ENCODE peak calls at places on chromosomes 16 and 17, in five cellular contexts. One of them, this sample, is unnamed.

GRCh38 chr16:14013571-14014283 is 57.4 kb upstream of the MRTFB start:
- DNase-seq in upper lobe of right lung: no peak
- DNase-seq in stimulated activated CD8-positive, alpha-beta memory T cell treated with anti-CD3 and anti-CD28 coated beads, Interleukin-4, amount 100 ng/mL, for 24 hours: no peak
- DNase-seq in NCI-H345: peak
- DNase-seq in activated naive CD4-positive, alpha-beta T cell: no peak
- DNase-seq in this sample: peak

GRCh38 chr16:81826523-81826922 is 47.4 kb downstream of the PLCG2 start:
- DNase-seq in upper lobe of right lung: no peak
- DNase-seq in stimulated activated CD8-positive, alpha-beta memory T cell treated with anti-CD3 and anti-CD28 coated beads, Interleukin-4, amount 100 ng/mL, for 24 hours: no peak
- DNase-seq in NCI-H345: no peak
- DNase-seq in activated naive CD4-positive, alpha-beta T cell: no peak
- DNase-seq in this sample: no peak

GRCh38 chr16:18932243-18932997 is 6.2 kb upstream of the SMG1 start:
- DNase-seq in upper lobe of right lung: no peak
- DNase-seq in stimulated activated CD8-positive, alpha-beta memory T cell treated with anti-CD3 and anti-CD28 coated beads, Interleukin-4, amount 100 ng/mL, for 24 hours: no peak
- DNase-seq in NCI-H345: no peak
- DNase-seq in activated naive CD4-positive, alpha-beta T cell: no peak
- DNase-seq in this sample: no peak

GRCh38 chr17:49210158-49211029 is at the start of the genes ABI3 and GNGT2:
- DNase-seq in upper lobe of right lung: no peak
- DNase-seq in stimulated activated CD8-positive, alpha-beta memory T cell treated with anti-CD3 and anti-CD28 coated beads, Interleukin-4, amount 100 ng/mL, for 24 hours: peak
- DNase-seq in NCI-H345: no peak
- DNase-seq in activated naive CD4-positive, alpha-beta T cell: peak
- DNase-seq in this sample: no peak

GRCh38 chr17:81090361-81091133 is 55.6 kb downstream of the BAIAP2 start:
- DNase-seq in upper lobe of right lung: peak
- DNase-seq in stimulated activated CD8-positive, alpha-beta memory T cell treated with anti-CD3 and anti-CD28 coated beads, Interleukin-4, amount 100 ng/mL, for 24 hours: no peak
- DNase-seq in NCI-H345: no peak
- DNase-seq in activated naive CD4-positive, alpha-beta T cell: peak
- DNase-seq in this sample: no peak

GRCh38 chr16:27149986-27150385 is 53.3 kb upstream of the KDM8 start:
- DNase-seq in upper lobe of right lung: no peak
- DNase-seq in stimulated activated CD8-positive, alpha-beta memory T cell treated with anti-CD3 and anti-CD28 coated beads, Interleukin-4, amount 100 ng/mL, for 24 hours: no peak
- DNase-seq in NCI-H345: no peak
- DNase-seq in activated naive CD4-positive, alpha-beta T cell: no peak
- DNase-seq in this sample: no peak

GRCh38 chr16:3650631-3651265 is 3.7 kb upstream of the DNASE1 start:
- DNase-seq in upper lobe of right lung: peak
- DNase-seq in stimulated activated CD8-positive, alpha-beta memory T cell treated with anti-CD3 and anti-CD28 coated beads, Interleukin-4, amount 100 ng/mL, for 24 hours: no peak
- DNase-seq in NCI-H345: no peak
- DNase-seq in activated naive CD4-positive, alpha-beta T cell: no peak
- DNase-seq in this sample: no peak

GRCh38 chr17:82120148-82120547 is 22.1 kb upstream of the FASN start:
- DNase-seq in upper lobe of right lung: no peak
- DNase-seq in stimulated activated CD8-positive, alpha-beta memory T cell treated with anti-CD3 and anti-CD28 coated beads, Interleukin-4, amount 100 ng/mL, for 24 hours: no peak
- DNase-seq in NCI-H345: no peak
- DNase-seq in activated naive CD4-positive, alpha-beta T cell: peak
- DNase-seq in this sample: no peak

GRCh38 chr17:80129006-80129565 is 17.8 kb downstream of the EIF4A3 start:
- DNase-seq in upper lobe of right lung: no peak
- DNase-seq in stimulated activated CD8-positive, alpha-beta memory T cell treated with anti-CD3 and anti-CD28 coated beads, Interleukin-4, amount 100 ng/mL, for 24 hours: no peak
- DNase-seq in NCI-H345: no peak
- DNase-seq in activated naive CD4-positive, alpha-beta T cell: no peak
- DNase-seq in this sample: peak

GRCh38 chr17:82281076-82281475 is 7.6 kb upstream of the CSNK1D start:
- DNase-seq in upper lobe of right lung: no peak
- DNase-seq in stimulated activated CD8-positive, alpha-beta memory T cell treated with anti-CD3 and anti-CD28 coated beads, Interleukin-4, amount 100 ng/mL, for 24 hours: no peak
- DNase-seq in NCI-H345: no peak
- DNase-seq in activated naive CD4-positive, alpha-beta T cell: no peak
- DNase-seq in this sample: no peak

GRCh38 chr16:57799619-57800212 is 2.6 kb downstream of the KIFC3 start:
- DNase-seq in upper lobe of right lung: no peak
- DNase-seq in stimulated activated CD8-positive, alpha-beta memory T cell treated with anti-CD3 and anti-CD28 coated beads, Interleukin-4, amount 100 ng/mL, for 24 hours: no peak
- DNase-seq in NCI-H345: no peak
- DNase-seq in activated naive CD4-positive, alpha-beta T cell: no peak
- DNase-seq in this sample: no peak

GRCh38 chr17:75065562-75066151 is 18.6 kb downstream of the KCTD2 start:
- DNase-seq in upper lobe of right lung: no peak
- DNase-seq in stimulated activated CD8-positive, alpha-beta memory T cell treated with anti-CD3 and anti-CD28 coated beads, Interleukin-4, amount 100 ng/mL, for 24 hours: no peak
- DNase-seq in NCI-H345: no peak
- DNase-seq in activated naive CD4-positive, alpha-beta T cell: no peak
- DNase-seq in this sample: no peak